ENCODE peak calls at places on chromosomes 11 and 22, in five cellular contexts. E is Panc1, H is breast epithelium, V is sigmoid colon, K is left ventricle myocardium inferior. L is an unnamed sample.

GRCh38 chr22:48167238-48167637 is 1404.8 kb downstream of the TBC1D22A start:
- DNase-seq in V (no peak), K (no peak), H (no peak), E (no peak), L (no peak)

GRCh38 chr11:75733346-75734107 is 15.9 kb downstream of the MOGAT2 start:
- DNase-seq in E (no peak), V (no peak), K (peak), H (no peak), L (peak)

GRCh38 chr11:83545494-83545893 is 259.3 kb upstream of the CCDC90B start:
- DNase-seq in H (no peak), V (no peak), K (no peak), E (no peak), L (no peak)

GRCh38 chr11:14644396-14645246 is 1.0 kb downstream of the PDE3B start:
- DNase-seq in K (peak), V (peak), H (no peak), E (no peak), L (peak)

GRCh38 chr11:67410369-67410831 is 5.1 kb upstream of the CARNS1 start:
- DNase-seq in E (no peak), K (no peak), V (no peak), H (no peak), L (no peak)

GRCh38 chr11:121654506-121655480 is 202.0 kb upstream of the SORL1-AS1 start:
- DNase-seq in V (no peak), K (no peak), E (no peak), H (no peak), L (no peak)

GRCh38 chr11:17574141-17574798 is 27.2 kb downstream of the OTOG start:
- DNase-seq in H (no peak), K (no peak), E (no peak), V (no peak), L (no peak)

GRCh38 chr11:116061322-116061721 is 557.1 kb upstream of the CADM1 start:
- DNase-seq in E (no peak), V (no peak), K (no peak), H (no peak), L (no peak)

GRCh38 chr11:130473056-130473794 is 24.8 kb downstream of the ADAMTS15 start:
- DNase-seq in K (no peak), V (no peak), H (no peak), E (no peak), L (no peak)

GRCh38 chr22:36538529-36538928 is 9.6 kb upstream of the EIF3D start:
- DNase-seq in E (no peak), H (no peak), K (no peak), V (no peak), L (no peak)

GRCh38 chr22:35838849-35839646 is 121.4 kb downstream of the APOL5 start:
- DNase-seq in K (no peak), V (peak), H (no peak), E (no peak), L (peak)

GRCh38 chr22:39138357-39138997 is 14.0 kb downstream of the CBX7 start:
- DNase-seq in V (peak), E (no peak), H (no peak), K (no peak), L (peak)

GRCh38 chr22:19432092-19432844 is at the start of gene MRPL40:
- DNase-seq in E (peak), H (peak), V (peak), K (peak), L (peak)

GRCh38 chr11:11263238-11264030 is 89.6 kb downstream of the CSNK2A3 start:
- DNase-seq in E (no peak), H (no peak), V (no peak), K (no peak), L (no peak)

GRCh38 chr11:111406589-111406988 is 27.5 kb upstream of the POU2AF1 start:
- DNase-seq in H (no peak), E (no peak), K (no peak), V (no peak), L (no peak)

GRCh38 chr11:64865286-64866172 is 12.9 kb downstream of the EHD1 start:
- DNase-seq in K (no peak), E (no peak), H (no peak), V (no peak), L (no peak)

GRCh38 chr22:26648011-26648497 is 9.3 kb upstream of the MIAT start:
- DNase-seq in K (no peak), H (no peak), V (no peak), E (no peak), L (no peak)

GRCh38 chr11:9565822-9566560 is 7.5 kb upstream of the WEE1 start:
- DNase-seq in K (no peak), E (peak), V (peak), H (no peak), L (peak)

GRCh38 chr11:68441466-68442230 is 18.9 kb upstream of the PPP6R3 start:
- DNase-seq in V (no peak), H (no peak), K (no peak), E (no peak), L (peak)

GRCh38 chr11:71114124-71114851 is 138.1 kb downstream of the SHANK2 start:
- DNase-seq in V (no peak), E (no peak), K (no peak), H (peak), L (no peak)
- H3K4me3 ChIP-seq in V (no peak), E (no peak), K (no peak), H (no peak), L (no peak)

DNA sequence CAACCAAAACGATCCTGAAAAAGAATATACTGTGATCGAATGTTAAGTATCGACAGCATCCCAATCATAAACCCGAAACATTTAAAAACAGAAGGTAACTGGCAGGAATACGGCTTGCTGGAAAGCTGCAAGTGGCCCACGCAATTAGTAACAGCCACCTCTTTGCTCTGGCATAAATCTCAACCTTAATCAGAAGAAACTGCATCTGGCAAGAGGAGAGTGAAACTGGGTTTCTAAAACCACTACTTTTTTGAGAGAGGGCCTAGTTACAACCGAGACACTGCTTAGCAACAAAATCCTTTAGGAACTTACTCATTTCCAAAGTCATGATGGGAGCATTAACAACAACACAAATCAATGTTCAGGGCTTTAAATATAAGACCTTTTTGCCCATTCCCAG is 7.9 kb downstream of the NCAPD3 start:
- DNase-seq in E (no peak), K (no peak), H (no peak), V (no peak), L (no peak)
- H3K4me3 ChIP-seq in E (no peak), K (no peak), H (no peak), V (no peak), L (no peak)

GRCh38 chr11:123437236-123437979 is 7.3 kb downstream of the GRAMD1B start:
- DNase-seq in K (no peak), E (no peak), V (no peak), H (no peak), L (no peak)
- H3K4me3 ChIP-seq in K (no peak), E (no peak), V (no peak), H (no peak), L (no peak)

DNA sequence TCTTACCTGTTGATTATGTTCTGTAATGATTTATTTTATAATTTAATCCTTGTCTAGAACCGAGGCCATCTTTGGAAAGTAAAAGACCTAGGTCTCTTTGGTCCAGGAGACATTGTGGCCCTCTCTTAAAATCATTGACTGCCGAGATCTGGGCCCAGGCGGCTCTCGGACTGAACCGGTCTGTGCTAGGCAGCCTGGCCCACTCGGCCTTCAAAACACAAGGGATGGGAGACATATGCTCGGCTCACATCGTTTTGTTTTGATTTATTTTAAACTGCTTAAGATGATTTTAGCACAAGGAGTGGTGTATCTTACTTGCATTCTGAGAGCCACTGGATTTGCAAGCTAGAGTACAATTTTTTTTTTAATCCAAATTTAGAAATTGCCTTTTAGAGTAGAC is 80.2 kb upstream of the WNT7B start:
- DNase-seq in V (peak), H (peak), K (peak), E (no peak), L (peak)
- H3K4me3 ChIP-seq in V (peak), H (peak), K (peak), E (peak), L (peak)

GRCh38 chr11:39374963-39375698 is 2084.3 kb downstream of the LRRC4C start:
- DNase-seq in H (no peak), E (peak), K (no peak), V (no peak), L (no peak)
- H3K4me3 ChIP-seq in H (no peak), E (no peak), K (no peak), V (no peak), L (no peak)

GRCh38 chr11:31139479-31139878 is 230.1 kb downstream of the DCDC1 start:
- DNase-seq in V (no peak), H (no peak), E (no peak), K (no peak), L (no peak)

DNA sequence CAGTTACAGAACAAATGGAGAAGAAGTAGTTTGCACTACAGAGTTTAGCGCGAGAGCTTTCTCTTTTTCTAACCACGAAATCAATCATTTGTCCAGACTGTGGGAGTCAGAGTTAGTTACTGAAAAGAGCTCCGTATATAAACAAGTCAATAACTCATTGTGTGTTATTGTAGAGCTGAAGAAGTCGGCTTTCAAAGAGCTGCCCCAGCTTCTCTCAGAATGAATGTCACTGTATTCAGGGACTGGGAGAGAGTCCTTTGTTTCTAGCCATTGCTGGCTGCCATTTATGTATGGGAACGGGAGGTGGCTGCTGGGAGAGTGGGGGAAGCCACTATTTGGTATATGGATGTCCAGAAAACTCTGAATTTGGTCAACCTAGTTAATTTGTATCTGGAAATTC is 227.7 kb downstream of the DCDC1 start:
- DNase-seq in V (no peak), E (no peak), K (no peak), H (no peak), L (no peak)
- H3K4me3 ChIP-seq in V (no peak), E (no peak), K (no peak), H (no peak), L (no peak)

GRCh38 chr22:44404341-44405020 is 91.7 kb upstream of the SHISAL1 start:
- DNase-seq in H (no peak), K (peak), V (peak), E (no peak), L (peak)

GRCh38 chr22:44403166-44403565 is 90.4 kb upstream of the SHISAL1 start:
- DNase-seq in V (peak), K (peak), H (peak), E (no peak), L (peak)

GRCh38 chr22:44400763-44401060 is 88.0 kb upstream of the SHISAL1 start:
- DNase-seq in E (no peak), H (no peak), V (peak), K (no peak), L (no peak)

GRCh38 chr22:44403930-44404329 is 91.2 kb upstream of the SHISAL1 start:
- DNase-seq in E (no peak), H (peak), V (peak), K (no peak), L (peak)

DNA sequence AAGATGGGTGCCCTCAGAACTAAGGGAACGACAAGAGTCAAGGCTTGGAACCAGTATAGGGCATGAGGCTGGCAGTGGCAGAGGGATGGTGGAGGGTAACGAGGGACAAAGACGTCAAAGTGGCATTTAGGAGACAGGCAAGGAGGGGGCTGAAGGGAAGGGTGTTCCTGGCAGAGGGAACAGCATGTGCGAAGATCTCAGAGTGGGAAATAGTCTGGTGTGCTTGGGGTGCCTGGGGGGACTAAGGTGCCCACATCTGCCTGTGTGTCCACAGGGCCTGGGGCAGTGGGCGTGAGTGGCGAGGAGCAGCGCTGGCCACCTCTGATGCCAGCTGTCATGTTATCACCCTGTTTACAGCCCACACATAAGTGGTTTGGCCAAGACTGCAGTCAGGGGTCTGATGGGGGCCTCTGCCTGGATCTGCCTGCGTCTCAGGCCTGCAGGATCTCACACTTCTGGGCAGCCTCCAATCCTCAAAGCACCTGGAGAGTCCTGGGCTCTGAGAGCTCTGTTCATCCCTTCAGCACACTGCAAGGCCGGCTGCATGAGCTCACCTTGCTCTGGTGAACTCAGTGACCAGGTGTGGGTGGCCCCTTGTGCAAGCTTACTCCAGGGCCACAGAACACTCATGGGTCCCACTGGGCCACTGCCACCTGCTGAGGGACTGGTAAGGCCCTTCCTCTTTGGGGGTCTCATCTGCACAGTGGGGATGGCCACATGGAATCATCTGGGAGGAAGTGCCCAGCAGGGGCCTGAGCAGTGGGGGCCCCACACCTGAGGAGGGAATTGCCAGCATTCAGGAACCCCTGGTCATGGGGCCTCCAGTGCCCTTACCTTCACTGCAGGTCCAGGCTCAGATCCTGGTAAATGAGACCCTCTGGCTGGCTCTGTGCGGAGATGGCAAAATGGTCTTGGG is 89.7 kb upstream of the SHISAL1 start:
- DNase-seq in H (peak), E (no peak), K (peak), V (peak), L (peak)
- H3K4me3 ChIP-seq in H (no peak), E (no peak), K (no peak), V (no peak), L (no peak)

DNA sequence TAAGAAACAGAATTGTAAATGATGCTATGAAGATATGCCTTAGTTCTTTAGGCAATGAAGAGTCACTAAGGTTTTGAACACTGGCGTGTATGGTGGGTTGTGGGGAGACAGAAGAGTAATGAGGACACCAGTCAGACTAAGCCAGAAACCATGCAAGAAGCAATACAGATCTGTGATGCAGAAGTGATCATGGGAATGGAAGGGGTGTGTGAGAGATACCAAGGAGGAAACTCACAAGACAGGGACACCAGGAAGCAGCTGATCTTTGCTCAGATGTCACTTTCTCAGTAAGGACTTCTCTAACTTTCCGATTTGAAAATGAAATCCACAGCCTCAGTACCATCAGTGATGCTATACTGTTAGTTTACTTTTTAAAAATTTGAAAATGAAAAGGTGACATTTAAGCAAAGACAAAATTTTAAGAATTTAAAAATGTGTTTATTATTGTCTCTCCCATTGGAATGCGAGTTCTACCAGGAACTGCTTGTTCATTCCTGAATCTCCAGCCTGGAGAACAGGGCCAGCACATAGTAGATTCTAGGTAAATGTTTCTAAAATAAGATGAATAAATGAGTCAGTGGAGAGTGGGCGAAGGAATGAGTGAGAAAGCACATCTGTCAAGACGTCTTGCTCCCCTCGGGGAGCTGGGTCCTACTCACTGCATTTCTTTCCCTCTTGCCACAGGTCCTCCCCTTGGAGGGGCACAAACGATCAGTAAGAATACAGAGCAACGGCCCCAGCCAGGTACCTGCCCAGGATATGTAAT is 60.4 kb downstream of the KCNJ1 start:
- DNase-seq in E (no peak), V (no peak), H (no peak), K (no peak), L (no peak)
- H3K4me3 ChIP-seq in E (no peak), V (no peak), H (no peak), K (no peak), L (no peak)

DNA sequence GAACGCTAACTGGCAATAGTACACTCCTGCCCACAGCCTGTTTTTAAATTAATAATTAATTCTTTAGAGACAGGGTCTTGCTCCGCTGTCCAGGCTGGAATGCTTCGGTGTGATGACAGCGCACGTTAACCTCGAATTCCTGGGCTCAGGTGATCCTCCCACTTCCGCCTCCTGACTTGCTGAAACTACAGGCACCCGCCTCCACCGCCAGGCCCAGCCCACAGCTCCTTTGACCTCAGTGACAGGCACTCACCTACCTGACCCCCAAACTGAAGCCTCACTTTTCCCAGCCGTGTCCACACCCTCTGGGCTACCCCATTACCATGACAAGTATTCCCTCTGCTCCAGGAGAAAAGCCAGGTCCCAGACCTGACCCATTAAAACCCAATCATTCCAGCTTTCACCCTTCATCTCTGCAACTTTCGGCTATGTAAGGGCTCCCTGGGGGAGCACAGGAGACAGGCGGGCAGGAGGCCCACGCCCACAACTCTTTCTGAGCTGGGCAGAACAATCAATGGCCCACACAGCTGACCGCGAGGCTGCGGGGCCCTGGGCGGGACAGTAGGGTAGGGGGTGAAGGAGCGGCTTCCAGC is 730 bp downstream of the LMNTD2 start:
- DNase-seq in K (no peak), V (no peak), E (no peak), H (no peak), L (no peak)
- H3K4me3 ChIP-seq in K (peak), V (peak), E (peak), H (peak), L (peak)

L was measured in left lung.